ENCODE peak calls at places on chromosomes 11 and 22, in eight cellular contexts. B is Peyer's patch; Y is aorta; U is CD8-positive, alpha-beta T cell; P is GM23248; C is H9; D is heart right ventricle; F is IMR-90. E is an unnamed sample.

GRCh38 chr11:60078742-60079141 is 9.7 kb upstream of the MS4A2 start:
- DNase-seq in C (no peak), D (no peak), F (no peak), B (no peak), U (no peak), P (no peak), Y (no peak), E (no peak)

GRCh38 chr11:134654161-134654915 is 242.3 kb upstream of the B3GAT1 start:
- DNase-seq in C (peak; percentile 34), F (no peak), P (no peak), U (no peak), Y (no peak), D (peak; percentile 1), B (peak; percentile 42), E (peak; percentile 11)

GRCh38 chr22:20581503-20582170 is 74.2 kb downstream of the MED15 start:
- DNase-seq in C (peak; percentile 21), Y (no peak), B (no peak), F (no peak), D (no peak), U (no peak), P (no peak), E (no peak)

GRCh38 chr11:69455969-69456368 is 25.5 kb upstream of the LINC01488 start:
- DNase-seq in B (no peak), U (no peak), P (no peak), D (no peak), Y (peak; percentile 10), C (no peak), F (no peak), E (no peak)

GRCh38 chr22:31106651-31107205 is 640 bp downstream of the SELENOM start:
- DNase-seq in P (peak; percentile 81), Y (no peak), F (peak; percentile 55), C (no peak), D (peak; percentile 60), U (no peak), B (no peak), E (no peak)

GRCh38 chr22:44449061-44449682 is 48.9 kb downstream of the RTL6 start:
- DNase-seq in P (peak; percentile 95), D (no peak), B (peak; percentile 36), U (no peak), C (no peak), Y (peak; percentile 66), F (peak; percentile 93), E (no peak)

GRCh38 chr11:130407978-130408377 is 20.4 kb downstream of the ADAMTS8 start:
- DNase-seq in U (no peak), Y (peak; percentile 76), P (peak; percentile 99), F (peak; percentile 91), D (peak; percentile 59), B (no peak), C (no peak), E (no peak)

GRCh38 chr11:62120001-62120400 is 3.8 kb upstream of the INCENP start:
- DNase-seq in U (no peak), Y (no peak), C (no peak), P (no peak), B (no peak), F (no peak), D (no peak), E (no peak)

GRCh38 chr22:23219787-23220484 is 39.6 kb downstream of the BCR start:
- DNase-seq in U (peak; percentile 18), F (peak; percentile 61), B (peak; percentile 67), D (no peak), C (no peak), P (peak; percentile 73), Y (peak; percentile 75), E (peak; percentile 51)

GRCh38 chr11:75344186-75344585 is 7.3 kb downstream of the ARRB1 start:
- DNase-seq in F (no peak), D (no peak), Y (no peak), C (no peak), P (no peak), U (no peak), B (peak; percentile 61), E (no peak)

GRCh38 chr11:75342966-75343870 is 8.2 kb downstream of the ARRB1 start:
- DNase-seq in U (no peak), D (no peak), C (peak; percentile 85), B (peak; percentile 65), Y (peak; percentile 41), F (peak; percentile 65), P (peak; percentile 48), E (peak; percentile 86)

GRCh38 chr11:75341583-75341982 is 9.9 kb downstream of the ARRB1 start:
- DNase-seq in Y (no peak), C (no peak), F (no peak), P (no peak), B (no peak), D (no peak), U (no peak), E (no peak)

GRCh38 chr11:75339685-75340409 is 11.6 kb downstream of the ARRB1 start:
- DNase-seq in P (no peak), U (no peak), B (peak; percentile 50), Y (no peak), F (no peak), D (no peak), C (no peak), E (no peak)

GRCh38 chr11:75342231-75342918 is 9.1 kb downstream of the ARRB1 start:
- DNase-seq in D (no peak), F (no peak), P (no peak), B (no peak), C (no peak), U (no peak), Y (no peak), E (no peak)
- H3K4me1 ChIP-seq in D (peaks cover 79% of the 10 kb centered on the region), F (peaks cover 54% of the 10 kb centered on the region), P (peaks cover 43% of the 10 kb centered on the region), B (peaks cover 53% of the 10 kb centered on the region), C (peaks cover 11% of the 10 kb centered on the region), U (peaks cover 98% of the 10 kb centered on the region), Y (no peaks in the 10 kb centered on the region), E (peaks cover 100% of the 10 kb centered on the region)

DNA sequence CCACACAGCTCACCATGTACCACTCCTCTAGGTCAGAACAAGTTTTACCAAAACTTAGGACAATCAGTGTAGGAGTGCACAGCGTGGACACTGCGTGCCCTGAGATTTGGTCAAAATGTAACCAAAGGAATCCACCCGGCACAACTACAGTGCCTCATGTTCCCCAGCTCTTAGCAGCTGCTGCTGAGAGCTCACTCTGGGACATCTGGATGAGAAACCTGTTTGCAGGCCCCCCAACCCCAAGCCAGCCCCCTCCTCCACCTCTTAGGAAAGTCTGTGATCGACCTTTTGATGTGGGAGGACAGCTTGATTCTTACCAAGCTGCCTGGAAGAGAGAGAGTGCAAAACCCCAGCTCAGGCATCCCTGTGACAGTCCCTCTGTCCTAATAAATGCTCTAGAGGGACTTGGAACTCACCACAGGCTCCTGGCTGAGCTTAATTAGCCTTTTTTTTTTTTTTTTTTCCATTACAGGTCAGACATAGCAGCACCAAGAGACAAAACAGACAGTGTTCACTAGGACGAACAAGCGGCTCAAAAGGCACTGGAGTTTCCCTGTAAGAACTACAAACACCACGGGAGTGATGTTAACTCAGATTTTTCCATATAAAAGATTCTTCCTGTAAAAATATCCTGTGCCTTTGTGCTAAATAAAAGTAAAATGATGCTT is 101.2 kb upstream of the AKIP1 start:
- DNase-seq in U (no peak), F (no peak), C (no peak), Y (no peak), B (no peak), P (peak; percentile 33), D (no peak), E (no peak)
- H3K4me1 ChIP-seq in U (peaks cover 7% of the 10 kb centered on the region), F (peaks cover 41% of the 10 kb centered on the region), C (peaks cover 8% of the 10 kb centered on the region), Y (no peaks in the 10 kb centered on the region), B (peaks cover 5% of the 10 kb centered on the region), P (peaks cover 65% of the 10 kb centered on the region), D (peaks cover 41% of the 10 kb centered on the region), E (peaks cover 92% of the 10 kb centered on the region)

GRCh38 chr11:45165386-45165785 is 18.9 kb downstream of the PRDM11 start:
- DNase-seq in F (no peak), B (no peak), D (no peak), Y (no peak), U (no peak), P (no peak), C (no peak), E (no peak)

GRCh38 chr11:45162064-45162375 is 15.6 kb downstream of the PRDM11 start:
- DNase-seq in U (no peak), C (no peak), F (no peak), Y (no peak), D (no peak), P (no peak), B (no peak), E (no peak)

GRCh38 chr11:45165806-45166603 is 19.6 kb downstream of the PRDM11 start:
- DNase-seq in C (no peak), D (no peak), P (no peak), B (no peak), U (no peak), Y (no peak), F (no peak), E (no peak)

GRCh38 chr11:45162916-45163879 is 16.8 kb downstream of the PRDM11 start:
- DNase-seq in P (no peak), C (no peak), Y (no peak), D (no peak), F (no peak), U (no peak), B (no peak), E (no peak)

GRCh38 chr11:45163956-45164575 is 17.6 kb downstream of the PRDM11 start:
- DNase-seq in D (no peak), Y (peak; percentile 69), B (no peak), F (peak; percentile 15), U (no peak), P (peak; percentile 46), C (no peak), E (no peak)
- H3K4me1 ChIP-seq in D (peaks cover 34% of the 10 kb centered on the region), Y (peaks cover 14% of the 10 kb centered on the region), B (no peaks in the 10 kb centered on the region), F (no peaks in the 10 kb centered on the region), U (no peaks in the 10 kb centered on the region), P (peaks cover 9% of the 10 kb centered on the region), C (no peaks in the 10 kb centered on the region), E (peaks cover 13% of the 10 kb centered on the region)

GRCh38 chr11:3856856-3857553 is 1.5 kb downstream of the STIM1 start:
- DNase-seq in D (no peak), B (no peak), Y (no peak), U (no peak), P (no peak), C (no peak), F (no peak), E (no peak)
- H3K4me1 ChIP-seq in D (peaks cover 52% of the 10 kb centered on the region), B (peaks cover 60% of the 10 kb centered on the region), Y (peaks cover 12% of the 10 kb centered on the region), U (peaks cover 78% of the 10 kb centered on the region), P (peaks cover 17% of the 10 kb centered on the region), C (peaks cover 4% of the 10 kb centered on the region), F (peaks cover 20% of the 10 kb centered on the region), E (peaks cover 58% of the 10 kb centered on the region)

GRCh38 chr22:46085831-46086576 is 64.3 kb upstream of the PPARA start:
- DNase-seq in C (no peak), B (peak; percentile 90), D (peak; percentile 66), U (no peak), Y (peak; percentile 83), F (no peak), P (peak; percentile 90), E (peak; percentile 87)

GRCh38 chr22:46088541-46089311 is 61.6 kb upstream of the PPARA start:
- DNase-seq in U (no peak), B (no peak), Y (peak; percentile 87), F (peak; percentile 64), P (peak; percentile 91), D (peak; percentile 58), C (no peak), E (peak; percentile 79)

GRCh38 chr22:46087816-46088277 is 62.5 kb upstream of the PPARA start:
- DNase-seq in D (peak; percentile 93), Y (peak; percentile 94), P (peak; percentile 96), F (peak; percentile 86), C (no peak), U (no peak), B (peak; percentile 80), E (peak; percentile 88)

GRCh38 chr22:46086577-46087335 is 63.6 kb upstream of the PPARA start:
- DNase-seq in D (no peak), P (peak; percentile 86), F (peak; percentile 29), B (no peak), C (no peak), U (no peak), Y (peak; percentile 68), E (peak; percentile 24)

GRCh38 chr22:46087336-46087690 is 63.0 kb upstream of the PPARA start:
- DNase-seq in P (no peak), C (no peak), Y (no peak), D (no peak), B (no peak), U (no peak), F (no peak), E (no peak)
- H3K4me1 ChIP-seq in P (peaks cover 67% of the 10 kb centered on the region), C (no peaks in the 10 kb centered on the region), Y (peaks cover 6% of the 10 kb centered on the region), D (peaks cover 95% of the 10 kb centered on the region), B (peaks cover 3% of the 10 kb centered on the region), U (no peaks in the 10 kb centered on the region), F (peaks cover 33% of the 10 kb centered on the region), E (peaks cover 100% of the 10 kb centered on the region)

E was measured in stomach.